ENCODE peak calls at places on chromosome 17, in six cellular contexts. One of them, this sample, is unnamed. For H3K27me3, the result is how much of the 10 kb centered on the place peaks cover.

GRCh38 chr17:2027528-2028233 is 2.3 kb upstream of the DPH1 start:
- DNase-seq in AG04450: no peak
- DNase-seq in ovary: no peak
- DNase-seq in mesendoderm: no peak
- DNase-seq in aorta: no peak
- DNase-seq in kidney epithelial cell: no peak
- DNase-seq in this sample: no peak

GRCh38 chr17:54899721-54900456 is 763 bp upstream of the TOM1L1 start:
- DNase-seq in kidney epithelial cell: no peak
- DNase-seq in AG04450: no peak
- DNase-seq in ovary: no peak
- DNase-seq in aorta: no peak
- DNase-seq in mesendoderm: peak
- DNase-seq in this sample: no peak

GRCh38 chr17:57375770-57376181 is 119.5 kb downstream of the MSI2 start:
- DNase-seq in mesendoderm: no peak
- DNase-seq in aorta: no peak
- DNase-seq in ovary: no peak
- DNase-seq in kidney epithelial cell: no peak
- DNase-seq in AG04450: no peak
- DNase-seq in this sample: no peak

GRCh38 chr17:48472485-48473281 is 42.7 kb upstream of the SKAP1 start:
- DNase-seq in mesendoderm: peak
- DNase-seq in AG04450: peak
- DNase-seq in aorta: no peak
- DNase-seq in kidney epithelial cell: peak
- DNase-seq in ovary: no peak
- DNase-seq in this sample: peak

GRCh38 chr17:39563476-39563875 is 44.2 kb downstream of the NEUROD2 start:
- DNase-seq in mesendoderm: peak
- DNase-seq in ovary: no peak
- DNase-seq in AG04450: no peak
- DNase-seq in kidney epithelial cell: no peak
- DNase-seq in aorta: no peak
- DNase-seq in this sample: no peak

GRCh38 chr17:30472238-30472890 is 4.8 kb upstream of the GOSR1 start:
- DNase-seq in aorta: no peak
- DNase-seq in mesendoderm: no peak
- DNase-seq in AG04450: no peak
- DNase-seq in ovary: no peak
- DNase-seq in kidney epithelial cell: no peak
- DNase-seq in this sample: no peak

GRCh38 chr17:77571141-77571540 is 387.4 kb upstream of the TNRC6C start:
- DNase-seq in mesendoderm: no peak
- DNase-seq in ovary: no peak
- DNase-seq in aorta: no peak
- DNase-seq in kidney epithelial cell: no peak
- DNase-seq in AG04450: no peak
- DNase-seq in this sample: no peak

GRCh38 chr17:81556175-81556691 is 4.1 kb upstream of the FAAP100 start:
- DNase-seq in ovary: no peak
- DNase-seq in AG04450: no peak
- DNase-seq in mesendoderm: no peak
- DNase-seq in kidney epithelial cell: no peak
- DNase-seq in aorta: no peak
- DNase-seq in this sample: no peak

GRCh38 chr17:28381141-28381825 is 9.8 kb downstream of the SARM1 start:
- DNase-seq in mesendoderm: peak
- DNase-seq in AG04450: no peak
- DNase-seq in kidney epithelial cell: no peak
- DNase-seq in ovary: no peak
- DNase-seq in aorta: peak
- DNase-seq in this sample: no peak

GRCh38 chr17:39270923-39271322 is 45.2 kb upstream of the STAC2 start:
- DNase-seq in kidney epithelial cell: no peak
- DNase-seq in ovary: no peak
- DNase-seq in AG04450: peak
- DNase-seq in aorta: no peak
- DNase-seq in mesendoderm: peak
- DNase-seq in this sample: peak

GRCh38 chr17:58329035-58329807 is 626 bp upstream of the TSPOAP1 start:
- DNase-seq in ovary: no peak
- DNase-seq in AG04450: no peak
- DNase-seq in kidney epithelial cell: no peak
- DNase-seq in aorta: peak
- DNase-seq in mesendoderm: peak
- DNase-seq in this sample: peak

GRCh38 chr17:17350491-17351355 is 47.5 kb downstream of the NT5M start:
- DNase-seq in aorta: peak
- DNase-seq in mesendoderm: peak
- DNase-seq in kidney epithelial cell: no peak
- DNase-seq in ovary: no peak
- DNase-seq in AG04450: no peak
- DNase-seq in this sample: no peak

GRCh38 chr17:246851-247421 is 65.5 kb upstream of the DOC2B start:
- DNase-seq in mesendoderm: no peak
- DNase-seq in kidney epithelial cell: no peak
- DNase-seq in ovary: no peak
- DNase-seq in AG04450: no peak
- DNase-seq in aorta: peak
- DNase-seq in this sample: no peak

GRCh38 chr17:67399676-67400075 is 22.6 kb downstream of the PITPNC1 start:
- DNase-seq in AG04450: no peak
- DNase-seq in mesendoderm: no peak
- DNase-seq in ovary: no peak
- DNase-seq in aorta: no peak
- DNase-seq in kidney epithelial cell: no peak
- DNase-seq in this sample: no peak

GRCh38 chr17:73956169-73956568 is 247.3 kb upstream of the RPL38 start:
- DNase-seq in ovary: no peak
- DNase-seq in aorta: no peak
- DNase-seq in AG04450: no peak
- DNase-seq in mesendoderm: no peak
- DNase-seq in kidney epithelial cell: no peak
- DNase-seq in this sample: no peak

GRCh38 chr17:77110006-77110374 is 30.8 kb upstream of the SEC14L1 start:
- DNase-seq in kidney epithelial cell: no peak
- DNase-seq in mesendoderm: no peak
- DNase-seq in AG04450: no peak
- DNase-seq in aorta: no peak
- DNase-seq in ovary: no peak
- DNase-seq in this sample: peak

GRCh38 chr17:42797067-42798007 is 1.2 kb downstream of the COA3 start:
- DNase-seq in aorta: no peak
- DNase-seq in ovary: no peak
- DNase-seq in mesendoderm: no peak
- DNase-seq in kidney epithelial cell: peak
- DNase-seq in AG04450: no peak
- DNase-seq in this sample: no peak

GRCh38 chr17:71519285-71519684 is 601.5 kb upstream of the SOX9 start:
- DNase-seq in AG04450: no peak
- DNase-seq in mesendoderm: peak
- DNase-seq in kidney epithelial cell: peak
- DNase-seq in aorta: no peak
- DNase-seq in ovary: no peak
- DNase-seq in this sample: no peak

GRCh38 chr17:66834919-66835454 is at the start of gene CACNG5:
- DNase-seq in AG04450: no peak
- DNase-seq in kidney epithelial cell: no peak
- DNase-seq in mesendoderm: peak
- DNase-seq in ovary: no peak
- DNase-seq in aorta: no peak
- DNase-seq in this sample: no peak

GRCh38 chr17:81483085-81483861 is 29.3 kb downstream of the ACTG1 start:
- DNase-seq in AG04450: no peak
- DNase-seq in mesendoderm: no peak
- DNase-seq in ovary: no peak
- DNase-seq in kidney epithelial cell: no peak
- DNase-seq in aorta: no peak
- DNase-seq in this sample: no peak

GRCh38 chr17:13477180-13477611 is 124.5 kb downstream of the HS3ST3A1 start:
- DNase-seq in kidney epithelial cell: no peak
- DNase-seq in AG04450: no peak
- DNase-seq in mesendoderm: peak
- DNase-seq in aorta: no peak
- DNase-seq in ovary: no peak
- DNase-seq in this sample: no peak

GRCh38 chr17:75771334-75772281 is 6.6 kb upstream of the GALK1 start:
- DNase-seq in ovary: no peak
- DNase-seq in kidney epithelial cell: no peak
- DNase-seq in AG04450: no peak
- DNase-seq in aorta: peak
- DNase-seq in mesendoderm: no peak
- DNase-seq in this sample: no peak

GRCh38 chr17:59652119-59652518 is 32.4 kb downstream of the CLTC start:
- DNase-seq in ovary: no peak
- DNase-seq in AG04450: peak
- DNase-seq in mesendoderm: no peak
- DNase-seq in kidney epithelial cell: no peak
- DNase-seq in aorta: no peak
- DNase-seq in this sample: no peak

GRCh38 chr17:40862985-40863733 is 3.9 kb downstream of the KRT12 start:
- DNase-seq in ovary: no peak
- DNase-seq in mesendoderm: peak
- DNase-seq in AG04450: no peak
- DNase-seq in kidney epithelial cell: no peak
- DNase-seq in aorta: no peak
- DNase-seq in this sample: no peak

GRCh38 chr17:36534117-36534880 is at the start of gene MYO19:
- DNase-seq in aorta: peak
- DNase-seq in kidney epithelial cell: no peak
- DNase-seq in mesendoderm: peak
- DNase-seq in AG04450: no peak
- DNase-seq in ovary: peak
- DNase-seq in this sample: peak

GRCh38 chr17:45313927-45314760 is 2.7 kb downstream of the MAP3K14 start:
- DNase-seq in mesendoderm: no peak
- DNase-seq in kidney epithelial cell: no peak
- DNase-seq in AG04450: no peak
- DNase-seq in aorta: no peak
- DNase-seq in ovary: no peak
- DNase-seq in this sample: no peak

GRCh38 chr17:29138991-29139682 is 41.1 kb downstream of the MYO18A start:
- DNase-seq in aorta: no peak
- DNase-seq in kidney epithelial cell: no peak
- DNase-seq in ovary: no peak
- DNase-seq in mesendoderm: no peak
- DNase-seq in AG04450: no peak
- DNase-seq in this sample: peak

GRCh38 chr17:79411419-79411818 is 199.4 kb downstream of the RBFOX3 start:
- DNase-seq in mesendoderm: no peak
- DNase-seq in AG04450: no peak
- DNase-seq in aorta: no peak
- DNase-seq in kidney epithelial cell: no peak
- DNase-seq in ovary: no peak
- DNase-seq in this sample: no peak

GRCh38 chr17:79413591-79413990 is 197.3 kb downstream of the RBFOX3 start:
- DNase-seq in mesendoderm: no peak
- DNase-seq in ovary: no peak
- DNase-seq in AG04450: no peak
- DNase-seq in aorta: no peak
- DNase-seq in kidney epithelial cell: no peak
- DNase-seq in this sample: no peak

GRCh38 chr17:79412110-79412509 is 198.7 kb downstream of the RBFOX3 start:
- DNase-seq in ovary: no peak
- DNase-seq in AG04450: no peak
- DNase-seq in kidney epithelial cell: no peak
- DNase-seq in aorta: no peak
- DNase-seq in mesendoderm: no peak
- DNase-seq in this sample: no peak

GRCh38 chr17:79408251-79408650 is 202.6 kb downstream of the RBFOX3 start:
- DNase-seq in mesendoderm: no peak
- DNase-seq in aorta: no peak
- DNase-seq in kidney epithelial cell: no peak
- DNase-seq in AG04450: no peak
- DNase-seq in ovary: no peak
- DNase-seq in this sample: no peak

GRCh38 chr17:79410681-79411080 is 200.2 kb downstream of the RBFOX3 start:
- DNase-seq in AG04450: no peak
- DNase-seq in mesendoderm: no peak
- DNase-seq in ovary: no peak
- DNase-seq in aorta: no peak
- DNase-seq in kidney epithelial cell: no peak
- DNase-seq in this sample: no peak
- H3K27me3 ChIP-seq in AG04450: under half
- H3K27me3 ChIP-seq in mesendoderm: under half
- H3K27me3 ChIP-seq in ovary: under half
- H3K27me3 ChIP-seq in aorta: under half
- H3K27me3 ChIP-seq in kidney epithelial cell: under half
- H3K27me3 ChIP-seq in this sample: half or more

GRCh38 chr17:35214631-35215273 is 20.6 kb upstream of the SLC35G3 start:
- DNase-seq in aorta: no peak
- DNase-seq in ovary: no peak
- DNase-seq in kidney epithelial cell: no peak
- DNase-seq in mesendoderm: no peak
- DNase-seq in AG04450: no peak
- DNase-seq in this sample: no peak
- H3K27me3 ChIP-seq in aorta: under half
- H3K27me3 ChIP-seq in ovary: under half
- H3K27me3 ChIP-seq in kidney epithelial cell: under half
- H3K27me3 ChIP-seq in mesendoderm: under half
- H3K27me3 ChIP-seq in AG04450: under half
- H3K27me3 ChIP-seq in this sample: under half

DNA sequence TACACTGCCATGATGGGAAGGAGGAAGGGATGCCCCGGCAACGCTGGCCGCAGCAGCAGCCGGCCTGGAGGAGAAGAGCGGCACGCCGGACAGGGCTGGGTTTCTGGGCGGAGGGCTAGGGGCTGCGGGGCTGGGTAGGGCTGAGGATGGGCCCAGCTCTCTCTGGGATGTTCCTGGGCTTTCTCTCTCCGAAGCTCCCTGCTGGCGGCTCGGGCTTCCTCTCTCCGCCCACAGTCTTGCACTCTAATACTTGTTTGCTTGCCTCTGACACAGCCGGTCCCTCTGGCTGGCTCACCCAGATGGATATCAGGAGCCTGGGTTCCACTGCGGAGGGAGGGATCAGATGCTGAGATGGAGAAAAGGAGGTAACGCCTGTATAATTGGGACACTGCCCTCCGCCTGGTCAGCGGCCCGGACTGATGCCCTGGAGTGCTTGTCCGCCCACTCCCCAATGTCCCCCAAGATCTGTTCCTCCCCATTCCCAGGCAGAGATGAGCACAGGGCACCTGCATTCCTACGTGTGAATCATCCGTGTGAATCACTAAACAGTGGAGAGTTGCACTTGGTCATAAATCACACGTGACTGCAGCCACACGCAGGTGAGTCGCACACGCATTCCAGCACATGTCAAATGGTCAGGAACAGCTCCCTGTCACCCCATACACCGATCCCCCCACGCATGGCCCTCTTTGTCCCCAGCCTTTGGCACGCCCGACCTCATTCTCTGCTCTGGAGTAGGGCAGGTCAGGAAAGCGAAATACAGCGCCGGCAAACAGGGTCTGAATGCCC is at the start of gene ALOXE3:
- DNase-seq in ovary: peak
- DNase-seq in kidney epithelial cell: no peak
- DNase-seq in AG04450: no peak
- DNase-seq in mesendoderm: peak
- DNase-seq in aorta: peak
- DNase-seq in this sample: no peak
- H3K27me3 ChIP-seq in ovary: under half
- H3K27me3 ChIP-seq in kidney epithelial cell: under half
- H3K27me3 ChIP-seq in AG04450: under half
- H3K27me3 ChIP-seq in mesendoderm: under half
- H3K27me3 ChIP-seq in aorta: under half
- H3K27me3 ChIP-seq in this sample: under half

GRCh38 chr17:80470603-80471002 is 5.8 kb downstream of the NPTX1 start:
- DNase-seq in AG04450: no peak
- DNase-seq in mesendoderm: no peak
- DNase-seq in aorta: no peak
- DNase-seq in kidney epithelial cell: no peak
- DNase-seq in ovary: no peak
- DNase-seq in this sample: no peak
- H3K27me3 ChIP-seq in AG04450: half or more
- H3K27me3 ChIP-seq in mesendoderm: under half
- H3K27me3 ChIP-seq in aorta: under half
- H3K27me3 ChIP-seq in kidney epithelial cell: half or more
- H3K27me3 ChIP-seq in ovary: under half
- H3K27me3 ChIP-seq in this sample: half or more